ENCODE peak calls at places on chromosome 16, in nine cellular contexts. One of them, this sample, is unnamed.
A peak's percentile ranks its signal among the peaks of the same experiment; 100 is the strongest.

GRCh38 chr16:58863042-58863441 is 128.9 kb upstream of the GOT2 start:
- DNase-seq in stimulated activated CD4-positive, alpha-beta T cell treated with anti-CD3 and anti-CD28 coated beads, TNF-alpha, amount 100 ng/mL, for 4 hours: no peak
- DNase-seq in COR-L47: no peak
- DNase-seq in retinal pigment epithelial cell: no peak
- DNase-seq in RPMI7951: no peak
- DNase-seq in aorta: no peak
- DNase-seq in WTC11: no peak
- DNase-seq in NCI-H345: no peak
- DNase-seq in endothelial cell: no peak
- DNase-seq in this sample: no peak

GRCh38 chr16:26281681-26282080 is 589.9 kb downstream of the HS3ST4 start:
- DNase-seq in stimulated activated CD4-positive, alpha-beta T cell treated with anti-CD3 and anti-CD28 coated beads, TNF-alpha, amount 100 ng/mL, for 4 hours: no peak
- DNase-seq in COR-L47: no peak
- DNase-seq in retinal pigment epithelial cell: no peak
- DNase-seq in RPMI7951: no peak
- DNase-seq in aorta: no peak
- DNase-seq in WTC11: no peak
- DNase-seq in NCI-H345: no peak
- DNase-seq in endothelial cell: no peak
- DNase-seq in this sample: no peak

GRCh38 chr16:85052536-85052935 is 24.9 kb downstream of the KIAA0513 start:
- DNase-seq in stimulated activated CD4-positive, alpha-beta T cell treated with anti-CD3 and anti-CD28 coated beads, TNF-alpha, amount 100 ng/mL, for 4 hours: no peak
- DNase-seq in COR-L47: no peak
- DNase-seq in retinal pigment epithelial cell: no peak
- DNase-seq in RPMI7951: peak; percentile 67
- DNase-seq in aorta: no peak
- DNase-seq in WTC11: no peak
- DNase-seq in NCI-H345: no peak
- DNase-seq in endothelial cell: no peak
- DNase-seq in this sample: no peak

GRCh38 chr16:88816736-88817535 is 5.2 kb upstream of the APRT start:
- DNase-seq in stimulated activated CD4-positive, alpha-beta T cell treated with anti-CD3 and anti-CD28 coated beads, TNF-alpha, amount 100 ng/mL, for 4 hours: no peak
- DNase-seq in COR-L47: no peak
- DNase-seq in retinal pigment epithelial cell: no peak
- DNase-seq in RPMI7951: no peak
- DNase-seq in aorta: no peak
- DNase-seq in WTC11: no peak
- DNase-seq in NCI-H345: no peak
- DNase-seq in endothelial cell: no peak
- DNase-seq in this sample: no peak

GRCh38 chr16:84481051-84481735 is 23.3 kb downstream of the MEAK7 start:
- DNase-seq in stimulated activated CD4-positive, alpha-beta T cell treated with anti-CD3 and anti-CD28 coated beads, TNF-alpha, amount 100 ng/mL, for 4 hours: no peak
- DNase-seq in COR-L47: no peak
- DNase-seq in retinal pigment epithelial cell: no peak
- DNase-seq in RPMI7951: no peak
- DNase-seq in aorta: peak; percentile 71
- DNase-seq in WTC11: peak; percentile 7
- DNase-seq in NCI-H345: no peak
- DNase-seq in endothelial cell: no peak
- DNase-seq in this sample: no peak

GRCh38 chr16:49337814-49338350 is 35.7 kb upstream of the C16orf78 start:
- DNase-seq in stimulated activated CD4-positive, alpha-beta T cell treated with anti-CD3 and anti-CD28 coated beads, TNF-alpha, amount 100 ng/mL, for 4 hours: no peak
- DNase-seq in COR-L47: no peak
- DNase-seq in retinal pigment epithelial cell: no peak
- DNase-seq in RPMI7951: no peak
- DNase-seq in aorta: no peak
- DNase-seq in WTC11: no peak
- DNase-seq in NCI-H345: no peak
- DNase-seq in endothelial cell: no peak
- DNase-seq in this sample: no peak

GRCh38 chr16:49594706-49595534 is 221.3 kb downstream of the C16orf78 start:
- DNase-seq in stimulated activated CD4-positive, alpha-beta T cell treated with anti-CD3 and anti-CD28 coated beads, TNF-alpha, amount 100 ng/mL, for 4 hours: no peak
- DNase-seq in COR-L47: no peak
- DNase-seq in retinal pigment epithelial cell: no peak
- DNase-seq in RPMI7951: no peak
- DNase-seq in aorta: no peak
- DNase-seq in WTC11: no peak
- DNase-seq in NCI-H345: no peak
- DNase-seq in endothelial cell: no peak
- DNase-seq in this sample: no peak

GRCh38 chr16:67040906-67041305 is 12.0 kb downstream of the CBFB start:
- DNase-seq in stimulated activated CD4-positive, alpha-beta T cell treated with anti-CD3 and anti-CD28 coated beads, TNF-alpha, amount 100 ng/mL, for 4 hours: no peak
- DNase-seq in COR-L47: no peak
- DNase-seq in retinal pigment epithelial cell: no peak
- DNase-seq in RPMI7951: no peak
- DNase-seq in aorta: no peak
- DNase-seq in WTC11: no peak
- DNase-seq in NCI-H345: no peak
- DNase-seq in endothelial cell: no peak
- DNase-seq in this sample: no peak

GRCh38 chr16:27107185-27107592 is 40.5 kb downstream of the C16orf82 start:
- DNase-seq in stimulated activated CD4-positive, alpha-beta T cell treated with anti-CD3 and anti-CD28 coated beads, TNF-alpha, amount 100 ng/mL, for 4 hours: no peak
- DNase-seq in COR-L47: no peak
- DNase-seq in retinal pigment epithelial cell: no peak
- DNase-seq in RPMI7951: no peak
- DNase-seq in aorta: no peak
- DNase-seq in WTC11: no peak
- DNase-seq in NCI-H345: no peak
- DNase-seq in endothelial cell: no peak
- DNase-seq in this sample: no peak

GRCh38 chr16:90009172-90009899 is 9.9 kb downstream of the DBNDD1 start:
- DNase-seq in stimulated activated CD4-positive, alpha-beta T cell treated with anti-CD3 and anti-CD28 coated beads, TNF-alpha, amount 100 ng/mL, for 4 hours: no peak
- DNase-seq in COR-L47: no peak
- DNase-seq in retinal pigment epithelial cell: no peak
- DNase-seq in RPMI7951: no peak
- DNase-seq in aorta: no peak
- DNase-seq in WTC11: no peak
- DNase-seq in NCI-H345: no peak
- DNase-seq in endothelial cell: no peak
- DNase-seq in this sample: no peak

GRCh38 chr16:48622456-48623303 is 12.7 kb upstream of the N4BP1 start:
- DNase-seq in stimulated activated CD4-positive, alpha-beta T cell treated with anti-CD3 and anti-CD28 coated beads, TNF-alpha, amount 100 ng/mL, for 4 hours: no peak
- DNase-seq in COR-L47: no peak
- DNase-seq in retinal pigment epithelial cell: no peak
- DNase-seq in RPMI7951: no peak
- DNase-seq in aorta: no peak
- DNase-seq in WTC11: no peak
- DNase-seq in NCI-H345: no peak
- DNase-seq in endothelial cell: no peak
- DNase-seq in this sample: no peak

GRCh38 chr16:28951410-28951943 is 740 bp downstream of the NFATC2IP start:
- DNase-seq in stimulated activated CD4-positive, alpha-beta T cell treated with anti-CD3 and anti-CD28 coated beads, TNF-alpha, amount 100 ng/mL, for 4 hours: no peak
- DNase-seq in COR-L47: no peak
- DNase-seq in retinal pigment epithelial cell: no peak
- DNase-seq in RPMI7951: peak; percentile 11
- DNase-seq in aorta: no peak
- DNase-seq in WTC11: peak; percentile 41
- DNase-seq in NCI-H345: no peak
- DNase-seq in endothelial cell: no peak
- DNase-seq in this sample: no peak

GRCh38 chr16:86542756-86543750 is 12.0 kb downstream of the MTHFSD start:
- DNase-seq in stimulated activated CD4-positive, alpha-beta T cell treated with anti-CD3 and anti-CD28 coated beads, TNF-alpha, amount 100 ng/mL, for 4 hours: no peak
- DNase-seq in COR-L47: no peak
- DNase-seq in retinal pigment epithelial cell: no peak
- DNase-seq in RPMI7951: no peak
- DNase-seq in aorta: peak; percentile 61
- DNase-seq in WTC11: no peak
- DNase-seq in NCI-H345: no peak
- DNase-seq in endothelial cell: no peak
- DNase-seq in this sample: no peak

GRCh38 chr16:87499189-87499486 is 6.3 kb upstream of the ZCCHC14 start:
- DNase-seq in stimulated activated CD4-positive, alpha-beta T cell treated with anti-CD3 and anti-CD28 coated beads, TNF-alpha, amount 100 ng/mL, for 4 hours: no peak
- DNase-seq in COR-L47: no peak
- DNase-seq in retinal pigment epithelial cell: no peak
- DNase-seq in RPMI7951: peak; percentile 77
- DNase-seq in aorta: no peak
- DNase-seq in WTC11: no peak
- DNase-seq in NCI-H345: no peak
- DNase-seq in endothelial cell: no peak
- DNase-seq in this sample: no peak

GRCh38 chr16:35564148-35564547 is 2104.7 kb downstream of the TP53TG3F start:
- DNase-seq in stimulated activated CD4-positive, alpha-beta T cell treated with anti-CD3 and anti-CD28 coated beads, TNF-alpha, amount 100 ng/mL, for 4 hours: no peak
- DNase-seq in COR-L47: no peak
- DNase-seq in retinal pigment epithelial cell: no peak
- DNase-seq in RPMI7951: no peak
- DNase-seq in aorta: no peak
- DNase-seq in WTC11: no peak
- DNase-seq in NCI-H345: no peak
- DNase-seq in endothelial cell: no peak
- DNase-seq in this sample: no peak

GRCh38 chr16:12245923-12246290 is 269.4 kb downstream of the SNX29 start:
- DNase-seq in stimulated activated CD4-positive, alpha-beta T cell treated with anti-CD3 and anti-CD28 coated beads, TNF-alpha, amount 100 ng/mL, for 4 hours: no peak
- DNase-seq in COR-L47: peak; percentile 87
- DNase-seq in retinal pigment epithelial cell: no peak
- DNase-seq in RPMI7951: no peak
- DNase-seq in aorta: no peak
- DNase-seq in WTC11: no peak
- DNase-seq in NCI-H345: peak; percentile 91
- DNase-seq in endothelial cell: no peak
- DNase-seq in this sample: peak; percentile 85

GRCh38 chr16:85677383-85677967 is 11.3 kb downstream of the GINS2 start:
- DNase-seq in stimulated activated CD4-positive, alpha-beta T cell treated with anti-CD3 and anti-CD28 coated beads, TNF-alpha, amount 100 ng/mL, for 4 hours: no peak
- DNase-seq in COR-L47: no peak
- DNase-seq in retinal pigment epithelial cell: no peak
- DNase-seq in RPMI7951: no peak
- DNase-seq in aorta: no peak
- DNase-seq in WTC11: no peak
- DNase-seq in NCI-H345: no peak
- DNase-seq in endothelial cell: no peak
- DNase-seq in this sample: no peak

GRCh38 chr16:78140818-78141466 is 41.5 kb downstream of the WWOX start:
- DNase-seq in stimulated activated CD4-positive, alpha-beta T cell treated with anti-CD3 and anti-CD28 coated beads, TNF-alpha, amount 100 ng/mL, for 4 hours: no peak
- DNase-seq in COR-L47: no peak
- DNase-seq in retinal pigment epithelial cell: no peak
- DNase-seq in RPMI7951: no peak
- DNase-seq in aorta: no peak
- DNase-seq in WTC11: no peak
- DNase-seq in NCI-H345: no peak
- DNase-seq in endothelial cell: no peak
- DNase-seq in this sample: no peak

GRCh38 chr16:49395021-49395420 is 21.4 kb downstream of the C16orf78 start:
- DNase-seq in stimulated activated CD4-positive, alpha-beta T cell treated with anti-CD3 and anti-CD28 coated beads, TNF-alpha, amount 100 ng/mL, for 4 hours: no peak
- DNase-seq in COR-L47: no peak
- DNase-seq in retinal pigment epithelial cell: no peak
- DNase-seq in RPMI7951: no peak
- DNase-seq in aorta: no peak
- DNase-seq in WTC11: no peak
- DNase-seq in NCI-H345: no peak
- DNase-seq in endothelial cell: no peak
- DNase-seq in this sample: no peak

GRCh38 chr16:53714080-53715050 is 10.4 kb downstream of the FTO start:
- DNase-seq in stimulated activated CD4-positive, alpha-beta T cell treated with anti-CD3 and anti-CD28 coated beads, TNF-alpha, amount 100 ng/mL, for 4 hours: no peak
- DNase-seq in COR-L47: peak; percentile 86
- DNase-seq in retinal pigment epithelial cell: no peak
- DNase-seq in RPMI7951: no peak
- DNase-seq in aorta: no peak
- DNase-seq in WTC11: no peak
- DNase-seq in NCI-H345: no peak
- DNase-seq in endothelial cell: no peak
- DNase-seq in this sample: no peak

GRCh38 chr16:86566601-86566965 is at the start of gene FOXC2:
- DNase-seq in stimulated activated CD4-positive, alpha-beta T cell treated with anti-CD3 and anti-CD28 coated beads, TNF-alpha, amount 100 ng/mL, for 4 hours: no peak
- DNase-seq in COR-L47: no peak
- DNase-seq in retinal pigment epithelial cell: peak; percentile 83
- DNase-seq in RPMI7951: peak; percentile 91
- DNase-seq in aorta: peak; percentile 97
- DNase-seq in WTC11: peak; percentile 93
- DNase-seq in NCI-H345: no peak
- DNase-seq in endothelial cell: peak; percentile 90
- DNase-seq in this sample: no peak

GRCh38 chr16:50204426-50205108 is 51.5 kb downstream of the TENT4B start:
- DNase-seq in stimulated activated CD4-positive, alpha-beta T cell treated with anti-CD3 and anti-CD28 coated beads, TNF-alpha, amount 100 ng/mL, for 4 hours: no peak
- DNase-seq in COR-L47: no peak
- DNase-seq in retinal pigment epithelial cell: no peak
- DNase-seq in RPMI7951: peak; percentile 86
- DNase-seq in aorta: no peak
- DNase-seq in WTC11: no peak
- DNase-seq in NCI-H345: no peak
- DNase-seq in endothelial cell: no peak
- DNase-seq in this sample: no peak

GRCh38 chr16:76650579-76650978 is 373.4 kb downstream of the CNTNAP4 start:
- DNase-seq in stimulated activated CD4-positive, alpha-beta T cell treated with anti-CD3 and anti-CD28 coated beads, TNF-alpha, amount 100 ng/mL, for 4 hours: no peak
- DNase-seq in COR-L47: no peak
- DNase-seq in retinal pigment epithelial cell: no peak
- DNase-seq in RPMI7951: no peak
- DNase-seq in aorta: no peak
- DNase-seq in WTC11: no peak
- DNase-seq in NCI-H345: no peak
- DNase-seq in endothelial cell: no peak
- DNase-seq in this sample: peak; percentile 25

GRCh38 chr16:86798247-86799041 is 220.1 kb downstream of the FOXL1 start:
- DNase-seq in stimulated activated CD4-positive, alpha-beta T cell treated with anti-CD3 and anti-CD28 coated beads, TNF-alpha, amount 100 ng/mL, for 4 hours: no peak
- DNase-seq in COR-L47: no peak
- DNase-seq in retinal pigment epithelial cell: peak; percentile 34
- DNase-seq in RPMI7951: no peak
- DNase-seq in aorta: no peak
- DNase-seq in WTC11: no peak
- DNase-seq in NCI-H345: no peak
- DNase-seq in endothelial cell: no peak
- DNase-seq in this sample: no peak

GRCh38 chr16:89711601-89712475 is 8.9 kb downstream of the VPS9D1 start:
- DNase-seq in stimulated activated CD4-positive, alpha-beta T cell treated with anti-CD3 and anti-CD28 coated beads, TNF-alpha, amount 100 ng/mL, for 4 hours: peak; percentile 80
- DNase-seq in COR-L47: peak; percentile 40
- DNase-seq in retinal pigment epithelial cell: no peak
- DNase-seq in RPMI7951: peak; percentile 40
- DNase-seq in aorta: no peak
- DNase-seq in WTC11: peak; percentile 79
- DNase-seq in NCI-H345: no peak
- DNase-seq in endothelial cell: peak; percentile 77
- DNase-seq in this sample: peak; percentile 77

GRCh38 chr16:84726079-84726669 is 26.4 kb downstream of the USP10 start:
- DNase-seq in stimulated activated CD4-positive, alpha-beta T cell treated with anti-CD3 and anti-CD28 coated beads, TNF-alpha, amount 100 ng/mL, for 4 hours: peak; percentile 76
- DNase-seq in COR-L47: peak; percentile 69
- DNase-seq in retinal pigment epithelial cell: no peak
- DNase-seq in RPMI7951: peak; percentile 74
- DNase-seq in aorta: peak; percentile 98
- DNase-seq in WTC11: peak; percentile 91
- DNase-seq in NCI-H345: peak; percentile 71
- DNase-seq in endothelial cell: peak; percentile 84
- DNase-seq in this sample: peak; percentile 83

GRCh38 chr16:88376835-88377726 is 5.7 kb upstream of the ZNF469 start:
- DNase-seq in stimulated activated CD4-positive, alpha-beta T cell treated with anti-CD3 and anti-CD28 coated beads, TNF-alpha, amount 100 ng/mL, for 4 hours: no peak
- DNase-seq in COR-L47: no peak
- DNase-seq in retinal pigment epithelial cell: no peak
- DNase-seq in RPMI7951: peak; percentile 58
- DNase-seq in aorta: peak; percentile 76
- DNase-seq in WTC11: no peak
- DNase-seq in NCI-H345: no peak
- DNase-seq in endothelial cell: no peak
- DNase-seq in this sample: no peak

GRCh38 chr16:58501242-58502131 is 1.5 kb downstream of the NDRG4 start:
- DNase-seq in stimulated activated CD4-positive, alpha-beta T cell treated with anti-CD3 and anti-CD28 coated beads, TNF-alpha, amount 100 ng/mL, for 4 hours: no peak
- DNase-seq in COR-L47: peak; percentile 47
- DNase-seq in retinal pigment epithelial cell: no peak
- DNase-seq in RPMI7951: no peak
- DNase-seq in aorta: peak; percentile 70
- DNase-seq in WTC11: peak; percentile 88
- DNase-seq in NCI-H345: peak; percentile 73
- DNase-seq in endothelial cell: peak; percentile 51
- DNase-seq in this sample: peak; percentile 68

GRCh38 chr16:68396481-68396880 is 51.8 kb downstream of the SMPD3 start:
- DNase-seq in stimulated activated CD4-positive, alpha-beta T cell treated with anti-CD3 and anti-CD28 coated beads, TNF-alpha, amount 100 ng/mL, for 4 hours: peak; percentile 31
- DNase-seq in COR-L47: peak; percentile 56
- DNase-seq in retinal pigment epithelial cell: peak; percentile 14
- DNase-seq in RPMI7951: peak; percentile 39
- DNase-seq in aorta: peak; percentile 19
- DNase-seq in WTC11: no peak
- DNase-seq in NCI-H345: peak; percentile 8
- DNase-seq in endothelial cell: peak; percentile 41
- DNase-seq in this sample: peak; percentile 64

GRCh38 chr16:66489818-66490217 is 60.1 kb downstream of the TK2 start:
- DNase-seq in stimulated activated CD4-positive, alpha-beta T cell treated with anti-CD3 and anti-CD28 coated beads, TNF-alpha, amount 100 ng/mL, for 4 hours: no peak
- DNase-seq in COR-L47: no peak
- DNase-seq in retinal pigment epithelial cell: no peak
- DNase-seq in RPMI7951: no peak
- DNase-seq in aorta: no peak
- DNase-seq in WTC11: no peak
- DNase-seq in NCI-H345: no peak
- DNase-seq in endothelial cell: no peak
- DNase-seq in this sample: no peak

GRCh38 chr16:48057085-48057484 is 98.7 kb downstream of the ABCC12 start:
- DNase-seq in stimulated activated CD4-positive, alpha-beta T cell treated with anti-CD3 and anti-CD28 coated beads, TNF-alpha, amount 100 ng/mL, for 4 hours: no peak
- DNase-seq in COR-L47: no peak
- DNase-seq in retinal pigment epithelial cell: no peak
- DNase-seq in RPMI7951: peak; percentile 20
- DNase-seq in aorta: no peak
- DNase-seq in WTC11: no peak
- DNase-seq in NCI-H345: no peak
- DNase-seq in endothelial cell: no peak
- DNase-seq in this sample: peak; percentile 22